ENCODE peak calls at places on chromosome 14, in four cellular contexts. One of them, this sample, is unnamed.
A peak's percentile ranks its signal among the peaks of the same experiment; 100 is the strongest.

GRCh38 chr14:52241102-52241793 is 26.2 kb upstream of the PTGDR start:
- DNase-seq in Caco-2: no peak
- DNase-seq in GM13977: no peak
- DNase-seq in HTR-8/SVneo: no peak
- DNase-seq in this sample: peak; percentile 73

GRCh38 chr14:70027785-70028428 is 148.7 kb downstream of the SMOC1 start:
- DNase-seq in Caco-2: peak; percentile 76
- DNase-seq in GM13977: peak; percentile 84
- DNase-seq in HTR-8/SVneo: peak; percentile 97
- DNase-seq in this sample: no peak

GRCh38 chr14:32906672-32907071 is 32.0 kb upstream of the NPAS3 start:
- DNase-seq in Caco-2: no peak
- DNase-seq in GM13977: no peak
- DNase-seq in HTR-8/SVneo: no peak
- DNase-seq in this sample: no peak

GRCh38 chr14:67620217-67620789 is 583 bp downstream of the ARG2 start:
- DNase-seq in Caco-2: peak; percentile 41
- DNase-seq in GM13977: no peak
- DNase-seq in HTR-8/SVneo: peak; percentile 68
- DNase-seq in this sample: no peak

GRCh38 chr14:75205586-75205985 is 29.2 kb upstream of the TMED10 start:
- DNase-seq in Caco-2: no peak
- DNase-seq in GM13977: no peak
- DNase-seq in HTR-8/SVneo: peak; percentile 50
- DNase-seq in this sample: no peak

GRCh38 chr14:53347046-53347445 is 193.9 kb upstream of the DDHD1 start:
- DNase-seq in Caco-2: no peak
- DNase-seq in GM13977: no peak
- DNase-seq in HTR-8/SVneo: no peak
- DNase-seq in this sample: no peak

GRCh38 chr14:52011557-52011956 is 22.2 kb downstream of the RTRAF start:
- DNase-seq in Caco-2: no peak
- DNase-seq in GM13977: no peak
- DNase-seq in HTR-8/SVneo: no peak
- DNase-seq in this sample: no peak

GRCh38 chr14:60931206-60931605 is 49.7 kb downstream of the TRMT5 start:
- DNase-seq in Caco-2: no peak
- DNase-seq in GM13977: no peak
- DNase-seq in HTR-8/SVneo: no peak
- DNase-seq in this sample: no peak

GRCh38 chr14:50521912-50522341 is 10.4 kb downstream of the MAP4K5 start:
- DNase-seq in Caco-2: no peak
- DNase-seq in GM13977: peak; percentile 44
- DNase-seq in HTR-8/SVneo: no peak
- DNase-seq in this sample: no peak

GRCh38 chr14:96867634-96868033 is 70.5 kb downstream of the VRK1 start:
- DNase-seq in Caco-2: no peak
- DNase-seq in GM13977: no peak
- DNase-seq in HTR-8/SVneo: no peak
- DNase-seq in this sample: no peak

GRCh38 chr14:70898346-70898745 is 8.9 kb upstream of the PCNX1 start:
- DNase-seq in Caco-2: no peak
- DNase-seq in GM13977: no peak
- DNase-seq in HTR-8/SVneo: no peak
- DNase-seq in this sample: no peak

GRCh38 chr14:92316937-92317336 is 6.0 kb upstream of the SLC24A4 start:
- DNase-seq in Caco-2: no peak
- DNase-seq in GM13977: no peak
- DNase-seq in HTR-8/SVneo: no peak
- DNase-seq in this sample: no peak

GRCh38 chr14:44567997-44568396 is 60.9 kb upstream of the FSCB start:
- DNase-seq in Caco-2: no peak
- DNase-seq in GM13977: no peak
- DNase-seq in HTR-8/SVneo: no peak
- DNase-seq in this sample: no peak

GRCh38 chr14:66330916-66331315 is 155.3 kb upstream of the CCDC196 start:
- DNase-seq in Caco-2: no peak
- DNase-seq in GM13977: no peak
- DNase-seq in HTR-8/SVneo: peak; percentile 58
- DNase-seq in this sample: no peak

GRCh38 chr14:51341338-51341737 is 101.3 kb downstream of the TMX1 start:
- DNase-seq in Caco-2: no peak
- DNase-seq in GM13977: no peak
- DNase-seq in HTR-8/SVneo: no peak
- DNase-seq in this sample: no peak

GRCh38 chr14:102363182-102363952 is 626 bp downstream of the TECPR2 start:
- DNase-seq in Caco-2: no peak
- DNase-seq in GM13977: no peak
- DNase-seq in HTR-8/SVneo: peak; percentile 53
- DNase-seq in this sample: no peak

GRCh38 chr14:99603471-99603933 is 505 bp downstream of the CCDC85C start:
- DNase-seq in Caco-2: peak; percentile 47
- DNase-seq in GM13977: no peak
- DNase-seq in HTR-8/SVneo: no peak
- DNase-seq in this sample: no peak

GRCh38 chr14:101113835-101114725 is 210.6 kb upstream of the RTL1 start:
- DNase-seq in Caco-2: no peak
- DNase-seq in GM13977: no peak
- DNase-seq in HTR-8/SVneo: no peak
- DNase-seq in this sample: no peak

GRCh38 chr14:23078692-23079116 is 16.2 kb downstream of the ACIN1 start:
- DNase-seq in Caco-2: peak; percentile 85
- DNase-seq in GM13977: no peak
- DNase-seq in HTR-8/SVneo: peak; percentile 41
- DNase-seq in this sample: peak; percentile 92

GRCh38 chr14:84535491-84535890 is 994.5 kb upstream of the FLRT2 start:
- DNase-seq in Caco-2: no peak
- DNase-seq in GM13977: no peak
- DNase-seq in HTR-8/SVneo: no peak
- DNase-seq in this sample: no peak

GRCh38 chr14:89571502-89571901 is 154.5 kb upstream of the FOXN3 start:
- DNase-seq in Caco-2: no peak
- DNase-seq in GM13977: no peak
- DNase-seq in HTR-8/SVneo: no peak
- DNase-seq in this sample: no peak

GRCh38 chr14:87944987-87945604 is 47.9 kb downstream of the GALC start:
- DNase-seq in Caco-2: no peak
- DNase-seq in GM13977: no peak
- DNase-seq in HTR-8/SVneo: no peak
- DNase-seq in this sample: peak; percentile 18

GRCh38 chr14:72891666-72892102 is 2.2 kb downstream of the DPF3 start:
- DNase-seq in Caco-2: no peak
- DNase-seq in GM13977: no peak
- DNase-seq in HTR-8/SVneo: no peak
- DNase-seq in this sample: no peak

GRCh38 chr14:75515631-75515999 is 6.7 kb upstream of the BATF start:
- DNase-seq in Caco-2: no peak
- DNase-seq in GM13977: peak; percentile 29
- DNase-seq in HTR-8/SVneo: no peak
- DNase-seq in this sample: no peak

GRCh38 chr14:86946446-86946845 is 1046.5 kb downstream of the GALC start:
- DNase-seq in Caco-2: no peak
- DNase-seq in GM13977: no peak
- DNase-seq in HTR-8/SVneo: no peak
- DNase-seq in this sample: no peak

GRCh38 chr14:52131640-52132320 is 62.9 kb upstream of the NID2 start:
- DNase-seq in Caco-2: peak; percentile 85
- DNase-seq in GM13977: peak; percentile 70
- DNase-seq in HTR-8/SVneo: peak; percentile 82
- DNase-seq in this sample: peak; percentile 73

GRCh38 chr14:91372680-91373495 is 44.7 kb downstream of the CCDC88C start:
- DNase-seq in Caco-2: no peak
- DNase-seq in GM13977: peak; percentile 47
- DNase-seq in HTR-8/SVneo: no peak
- DNase-seq in this sample: no peak

GRCh38 chr14:76772300-76773187 is 11.3 kb downstream of the VASH1 start:
- DNase-seq in Caco-2: no peak
- DNase-seq in GM13977: no peak
- DNase-seq in HTR-8/SVneo: peak; percentile 97
- DNase-seq in this sample: no peak

GRCh38 chr14:50736932-50737419 is 68.9 kb upstream of the SAV1 start:
- DNase-seq in Caco-2: no peak
- DNase-seq in GM13977: peak; percentile 73
- DNase-seq in HTR-8/SVneo: no peak
- DNase-seq in this sample: no peak

GRCh38 chr14:95326987-95327386 is 7.3 kb upstream of the CLMN start:
- DNase-seq in Caco-2: no peak
- DNase-seq in GM13977: no peak
- DNase-seq in HTR-8/SVneo: no peak
- DNase-seq in this sample: no peak

GRCh38 chr14:97931273-97931672 is 1134.1 kb downstream of the VRK1 start:
- DNase-seq in Caco-2: no peak
- DNase-seq in GM13977: no peak
- DNase-seq in HTR-8/SVneo: no peak
- DNase-seq in this sample: no peak

GRCh38 chr14:101066826-101067508 is 163.4 kb upstream of the RTL1 start:
- DNase-seq in Caco-2: peak; percentile 7
- DNase-seq in GM13977: no peak
- DNase-seq in HTR-8/SVneo: no peak
- DNase-seq in this sample: no peak

This sample was measured in AG09309.